ENCODE peak calls at places on chromosomes 6 and 20, in five cellular contexts. W, T, Z, F and Q are unnamed samples.
A peak's percentile ranks its signal among the peaks of the same experiment; 100 is the strongest.

GRCh38 chr20:43124261-43124660 is 65.4 kb downstream of the PTPRT start:
- DNase-seq in W (no peak), T (no peak), Z (no peak), F (no peak), Q (no peak)

GRCh38 chr6:160420253-160420968 is 72.2 kb downstream of the SLC22A3 start:
- DNase-seq in W (no peak), T (no peak), Z (no peak), F (no peak), Q (no peak)

GRCh38 chr20:38581013-38581412 is at the start of gene ADIG:
- DNase-seq in W (no peak), T (no peak), Z (peak; percentile 11), F (no peak), Q (no peak)

GRCh38 chr6:72974276-72974675 is 251.0 kb downstream of the KHDC1L start:
- DNase-seq in W (no peak), T (no peak), Z (no peak), F (no peak), Q (no peak)

GRCh38 chr6:81766482-81767069 is 14.1 kb upstream of the TENT5A start:
- DNase-seq in W (peak; percentile 97), T (peak; percentile 87), Z (no peak), F (no peak), Q (peak; percentile 95)

GRCh38 chr6:129679250-129679649 is 30.7 kb downstream of the ARHGAP18 start:
- DNase-seq in W (peak; percentile 81), T (no peak), Z (no peak), F (no peak), Q (peak; percentile 53)

GRCh38 chr6:27591660-27592059 is 118.8 kb upstream of the ZNF184 start:
- DNase-seq in W (peak; percentile 72), T (peak; percentile 71), Z (peak; percentile 68), F (no peak), Q (peak; percentile 30)

GRCh38 chr6:159615923-159616322 is 77.1 kb downstream of the SOD2 start:
- DNase-seq in W (no peak), T (no peak), Z (no peak), F (no peak), Q (no peak)

GRCh38 chr6:130457605-130458004 is 91.8 kb downstream of the TMEM200A start:
- DNase-seq in W (peak; percentile 31), T (no peak), Z (no peak), F (no peak), Q (no peak)

GRCh38 chr6:33455051-33455450 is 675 bp downstream of the ZBTB9 start:
- DNase-seq in W (no peak), T (no peak), Z (no peak), F (no peak), Q (no peak)

GRCh38 chr20:37501940-37502339 is 19.1 kb upstream of the NNAT start:
- DNase-seq in W (no peak), T (no peak), Z (no peak), F (no peak), Q (no peak)

GRCh38 chr6:99991955-99992354 is 2.1 kb downstream of the MCHR2 start:
- DNase-seq in W (no peak), T (no peak), Z (no peak), F (no peak), Q (no peak)
- TF ChIP-seq CTCF in W (no peak), T (no peak), Z (no peak), F (no peak), Q (no peak)

DNA sequence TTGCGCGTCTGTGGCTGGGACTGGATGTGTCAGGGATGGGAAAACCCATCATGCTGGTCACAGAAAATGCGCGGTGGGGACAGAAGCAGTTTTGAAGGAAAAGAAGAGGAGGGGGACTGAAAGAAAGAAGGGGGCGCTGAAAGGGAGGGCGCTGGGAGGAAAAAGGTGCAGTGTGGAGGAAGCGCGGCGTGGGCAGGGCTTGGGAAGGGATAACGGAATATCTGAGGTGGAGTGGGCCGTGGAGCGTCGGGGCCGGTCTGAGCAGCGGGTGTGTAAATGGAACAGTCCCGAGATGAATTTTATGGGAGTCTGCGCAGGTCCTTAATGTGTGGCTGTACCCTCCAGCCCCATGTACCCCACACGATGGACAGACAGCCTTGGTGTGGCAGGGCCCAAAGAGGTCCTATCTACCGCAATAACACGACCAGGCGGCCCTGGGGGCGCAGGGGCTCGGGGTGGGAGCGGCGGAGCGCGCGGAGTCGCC is 366 bp upstream of the SLC29A1 start:
- DNase-seq in W (no peak), T (no peak), Z (no peak), F (no peak), Q (no peak)
- H3K4me3 ChIP-seq in W (peak overlapping the region; percentile 59), T (peak overlapping the region; percentile 51), Z (peak overlapping the region; percentile 57), F (peak overlapping the region; percentile 71), Q (peak overlapping the region; percentile 50)

GRCh38 chr20:19903168-19903676 is 113.9 kb upstream of the NAA20 start:
- DNase-seq in W (peak; percentile 19), T (peak; percentile 43), Z (no peak), F (no peak), Q (peak; percentile 68)
- TF ChIP-seq CTCF in W (no peak), T (peak; percentile 46), Z (no peak), F (no peak), Q (no peak)

DNA sequence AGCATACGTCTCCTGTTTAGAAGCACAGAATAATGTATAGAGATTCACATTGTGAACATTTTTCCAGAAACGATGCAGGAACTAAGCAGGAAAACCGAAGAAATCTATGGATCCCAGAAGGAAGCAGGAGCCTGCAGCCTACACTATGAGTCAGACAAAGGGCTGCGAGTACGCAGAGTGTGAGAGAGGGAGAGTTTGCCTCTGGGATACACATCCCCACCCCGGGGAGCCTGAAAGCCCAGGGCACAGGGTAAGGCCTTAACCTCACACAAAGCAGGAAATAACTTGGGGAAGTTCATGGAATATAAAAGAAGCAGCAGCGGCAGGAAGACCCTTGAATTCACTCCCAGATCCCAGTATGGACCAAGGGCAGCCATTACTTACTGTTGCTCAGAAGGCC is 842.1 kb upstream of the MANEA start:
- DNase-seq in W (no peak), T (no peak), Z (no peak), F (no peak), Q (no peak)
- H3K4me3 ChIP-seq in W (no peak overlapping the region), T (no peak overlapping the region), Z (no peak overlapping the region), F (no peak overlapping the region), Q (no peak overlapping the region)

GRCh38 chr20:1879934-1880333 is 15.3 kb upstream of the SIRPA start:
- DNase-seq in W (no peak), T (no peak), Z (no peak), F (no peak), Q (no peak)

GRCh38 chr20:1879369-1879768 is 15.8 kb upstream of the SIRPA start:
- DNase-seq in W (no peak), T (no peak), Z (no peak), F (no peak), Q (no peak)

GRCh38 chr20:1882026-1882425 is 13.2 kb upstream of the SIRPA start:
- DNase-seq in W (no peak), T (no peak), Z (no peak), F (no peak), Q (no peak)

GRCh38 chr20:1880529-1881239 is 14.5 kb upstream of the SIRPA start:
- DNase-seq in W (no peak), T (no peak), Z (no peak), F (no peak), Q (no peak)

GRCh38 chr20:1881240-1881835 is 13.9 kb upstream of the SIRPA start:
- DNase-seq in W (no peak), T (no peak), Z (no peak), F (no peak), Q (no peak)
- TF ChIP-seq CTCF in W (no peak), T (no peak), Z (no peak), F (peak; percentile 28), Q (no peak)

DNA sequence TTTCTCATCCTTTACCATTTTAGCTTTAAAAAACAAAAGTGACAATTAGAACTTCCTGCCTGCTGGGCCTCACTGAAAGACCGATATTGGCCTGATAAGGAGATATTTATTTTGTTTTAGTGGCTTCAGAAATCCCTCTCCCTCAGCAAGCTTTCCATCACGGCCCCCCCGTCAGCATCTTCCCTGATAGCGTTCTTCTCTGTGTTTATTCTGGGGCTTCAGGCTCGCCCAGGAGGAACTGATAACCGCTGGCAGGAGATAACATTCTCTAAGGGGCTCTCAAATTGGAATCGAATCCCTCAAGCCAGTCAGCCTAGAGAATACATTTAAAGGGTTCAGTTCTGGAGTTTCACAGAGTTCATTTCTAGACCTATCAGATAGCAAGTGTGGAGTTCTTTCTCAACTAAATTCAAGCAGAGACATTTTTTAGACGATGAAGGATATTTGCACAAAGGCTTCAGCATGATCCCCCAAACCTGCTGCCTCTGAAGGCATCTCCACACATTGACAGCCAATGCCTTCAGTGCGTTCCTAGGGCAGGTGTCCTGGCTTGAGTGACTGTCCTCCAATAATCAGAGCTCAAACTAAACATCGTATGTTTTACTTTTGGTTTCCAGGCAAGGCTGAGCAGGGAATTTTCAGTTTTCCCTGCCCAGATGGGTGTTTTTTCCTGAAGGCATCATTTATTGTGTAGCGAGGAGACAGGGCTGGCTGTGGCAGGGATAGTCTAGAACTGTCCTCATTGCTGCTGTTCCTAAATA is 17.0 kb downstream of the PRDM1 start:
- DNase-seq in W (no peak), T (no peak), Z (no peak), F (no peak), Q (no peak)
- H3K4me3 ChIP-seq in W (no peak overlapping the region), T (no peak overlapping the region), Z (no peak overlapping the region), F (no peak overlapping the region), Q (peak overlapping the region; percentile 11)

DNA sequence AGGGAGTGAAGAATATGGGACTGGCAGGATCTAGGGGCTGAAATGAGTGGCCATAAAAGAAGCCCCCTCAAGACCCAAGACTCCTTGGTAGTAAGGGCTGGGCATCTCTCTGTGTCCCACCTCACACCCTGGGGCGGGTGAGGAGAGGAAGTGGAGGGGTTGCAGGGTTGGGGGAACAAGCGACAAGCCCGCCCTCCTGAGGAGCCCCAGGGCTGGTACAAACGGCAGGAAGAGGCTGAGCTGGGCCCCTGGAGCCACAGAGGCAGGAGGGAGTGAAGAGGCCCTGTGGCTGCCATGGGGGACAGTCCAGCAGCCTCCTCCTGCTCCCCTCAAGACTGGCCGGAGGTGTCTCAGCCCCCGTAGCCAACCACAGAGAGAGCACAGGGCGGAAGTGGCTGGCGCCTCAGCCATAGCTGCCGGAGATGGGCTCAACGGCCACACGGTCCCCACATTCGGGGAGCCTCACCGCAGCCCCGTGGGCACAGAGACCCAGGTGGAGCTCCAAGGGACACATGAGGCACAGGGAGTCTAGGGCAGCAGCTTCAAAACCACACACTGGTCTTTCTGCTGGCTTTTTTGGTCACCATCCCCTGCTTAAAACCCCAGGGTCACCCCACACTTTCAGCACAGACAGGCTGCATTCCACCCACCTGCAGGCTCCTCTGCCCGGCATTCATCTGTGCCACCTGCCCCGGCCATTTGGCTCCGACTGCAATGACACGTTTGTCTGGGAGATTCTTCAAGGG is 586 bp downstream of the C20orf203 start:
- DNase-seq in W (no peak), T (no peak), Z (no peak), F (no peak), Q (no peak)
- TF ChIP-seq CTCF in W (no peak), T (no peak), Z (no peak), F (no peak), Q (no peak)

GRCh38 chr20:62067547-62068260 is 2.0 kb upstream of the TAF4 start:
- DNase-seq in W (no peak), T (no peak), Z (no peak), F (no peak), Q (no peak)
- H3K4me3 ChIP-seq in W (no peak overlapping the region), T (no peak overlapping the region), Z (peak overlapping the region; percentile 63), F (no peak overlapping the region), Q (no peak overlapping the region)